ENCODE peak calls at places on chromosomes 16 and 17, in four cellular contexts. One of them, this sample, is unnamed.

GRCh38 chr17:2721603-2722002 is 10.0 kb upstream of the CLUH start:
- DNase-seq in left ventricle myocardium superior: no peak
- DNase-seq in dorsolateral prefrontal cortex: no peak
- DNase-seq in iris pigment epithelial cell: no peak
- DNase-seq in this sample: no peak

GRCh38 chr16:57608462-57609113 is 19.8 kb upstream of the ADGRG1 start:
- DNase-seq in iris pigment epithelial cell: no peak
- DNase-seq in dorsolateral prefrontal cortex: peak
- DNase-seq in left ventricle myocardium superior: no peak
- DNase-seq in this sample: no peak

GRCh38 chr16:23155445-23156049 is 6.3 kb upstream of the USP31 start:
- DNase-seq in iris pigment epithelial cell: peak
- DNase-seq in left ventricle myocardium superior: peak
- DNase-seq in dorsolateral prefrontal cortex: no peak
- DNase-seq in this sample: no peak

GRCh38 chr16:87006789-87007745 is 310.1 kb downstream of the C16orf95 start:
- DNase-seq in dorsolateral prefrontal cortex: no peak
- DNase-seq in iris pigment epithelial cell: no peak
- DNase-seq in left ventricle myocardium superior: no peak
- DNase-seq in this sample: no peak

GRCh38 chr17:77320046-77320445 is 179.3 kb downstream of the SEC14L1 start:
- DNase-seq in iris pigment epithelial cell: peak
- DNase-seq in dorsolateral prefrontal cortex: peak
- DNase-seq in left ventricle myocardium superior: no peak
- DNase-seq in this sample: no peak

GRCh38 chr17:40921026-40921425 is 16.4 kb downstream of the KRT23 start:
- DNase-seq in dorsolateral prefrontal cortex: no peak
- DNase-seq in iris pigment epithelial cell: no peak
- DNase-seq in left ventricle myocardium superior: no peak
- DNase-seq in this sample: no peak

GRCh38 chr16:11232852-11233726 is 22.9 kb downstream of the SOCS1 start:
- DNase-seq in left ventricle myocardium superior: peak
- DNase-seq in dorsolateral prefrontal cortex: no peak
- DNase-seq in iris pigment epithelial cell: no peak
- DNase-seq in this sample: no peak

GRCh38 chr17:13601776-13602551 is at the start of gene HS3ST3A1:
- DNase-seq in iris pigment epithelial cell: peak
- DNase-seq in left ventricle myocardium superior: peak
- DNase-seq in dorsolateral prefrontal cortex: no peak
- DNase-seq in this sample: peak

GRCh38 chr16:23512168-23512695 is 1.9 kb upstream of the GGA2 start:
- DNase-seq in iris pigment epithelial cell: no peak
- DNase-seq in dorsolateral prefrontal cortex: no peak
- DNase-seq in left ventricle myocardium superior: no peak
- DNase-seq in this sample: no peak

GRCh38 chr16:88406096-88407041 is 23.6 kb downstream of the ZNF469 start:
- DNase-seq in left ventricle myocardium superior: no peak
- DNase-seq in dorsolateral prefrontal cortex: no peak
- DNase-seq in iris pigment epithelial cell: no peak
- DNase-seq in this sample: no peak

GRCh38 chr17:73203788-73204479 is 11.1 kb downstream of the COG1 start:
- DNase-seq in left ventricle myocardium superior: no peak
- DNase-seq in iris pigment epithelial cell: no peak
- DNase-seq in dorsolateral prefrontal cortex: no peak
- DNase-seq in this sample: no peak

GRCh38 chr16:86791287-86792074 is 213.1 kb downstream of the FOXL1 start:
- DNase-seq in left ventricle myocardium superior: no peak
- DNase-seq in dorsolateral prefrontal cortex: no peak
- DNase-seq in iris pigment epithelial cell: peak
- DNase-seq in this sample: peak

GRCh38 chr16:66422366-66422765 is 4.7 kb upstream of the BEAN1 start:
- DNase-seq in iris pigment epithelial cell: no peak
- DNase-seq in left ventricle myocardium superior: no peak
- DNase-seq in dorsolateral prefrontal cortex: no peak
- DNase-seq in this sample: no peak

GRCh38 chr16:72850021-72850420 is 197.9 kb downstream of the ZFHX3 start:
- DNase-seq in iris pigment epithelial cell: no peak
- DNase-seq in left ventricle myocardium superior: no peak
- DNase-seq in dorsolateral prefrontal cortex: no peak
- DNase-seq in this sample: no peak

GRCh38 chr16:12971216-12971615 is 69.8 kb downstream of the SHISA9 start:
- DNase-seq in dorsolateral prefrontal cortex: peak
- DNase-seq in iris pigment epithelial cell: peak
- DNase-seq in left ventricle myocardium superior: no peak
- DNase-seq in this sample: peak

GRCh38 chr16:74829637-74830036 is 55.0 kb upstream of the FA2H start:
- DNase-seq in iris pigment epithelial cell: no peak
- DNase-seq in dorsolateral prefrontal cortex: no peak
- DNase-seq in left ventricle myocardium superior: no peak
- DNase-seq in this sample: no peak

This sample was measured in astrocyte of the hippocampus.